ENCODE peak calls at places on chromosomes 7 and 10, in seven cellular contexts. Z is neuronal stem cell, L is NT2/D1, T is SK-N-SH, D is HCT116, U is IMR-90, F is neural progenitor cell. I is an unnamed sample.

GRCh38 chr10:124007773-124008145 is 85.6 kb downstream of the CHST15 start:
- DNase-seq in Z (no peak), D (no peak), L (no peak), F (no peak), T (no peak), U (no peak), I (no peak)

GRCh38 chr10:78865518-78865835 is 203.3 kb upstream of the ZMIZ1 start:
- DNase-seq in Z (no peak), T (no peak), F (no peak), U (peak; percentile 3), D (no peak), L (no peak), I (no peak)

GRCh38 chr7:1667566-1668485 is 2.3 kb upstream of the ELFN1 start:
- DNase-seq in Z (peak; percentile 69), T (peak; percentile 87), L (no peak), F (peak; percentile 78), D (no peak), U (no peak), I (no peak)

GRCh38 chr10:84076540-84077195 is 62.6 kb upstream of the GHITM start:
- DNase-seq in T (no peak), F (peak; percentile 11), D (no peak), U (peak; percentile 18), L (peak; percentile 18), Z (no peak), I (no peak)

GRCh38 chr7:121211253-121211652 is 117.5 kb upstream of the WNT16 start:
- DNase-seq in D (no peak), F (no peak), T (no peak), Z (no peak), L (no peak), U (no peak), I (no peak)

GRCh38 chr7:32301427-32301826 is 188.8 kb downstream of the LSM5 start:
- DNase-seq in Z (no peak), F (no peak), T (no peak), D (no peak), L (no peak), U (no peak), I (no peak)

GRCh38 chr7:4025211-4025610 is 656.9 kb upstream of the FOXK1 start:
- DNase-seq in D (no peak), U (no peak), F (no peak), L (no peak), Z (no peak), T (no peak), I (no peak)

GRCh38 chr7:148575640-148576411 is 14.7 kb upstream of the C7orf33 start:
- DNase-seq in Z (peak; percentile 56), D (peak; percentile 22), L (peak; percentile 30), T (peak; percentile 75), F (peak; percentile 69), U (peak; percentile 41), I (peak; percentile 71)

GRCh38 chr7:1663243-1663642 is 6.8 kb upstream of the ELFN1 start:
- DNase-seq in U (no peak), Z (no peak), T (peak; percentile 43), F (no peak), D (no peak), L (no peak), I (no peak)

GRCh38 chr7:151865070-151865670 is 11.7 kb downstream of the PRKAG2 start:
- DNase-seq in F (no peak), L (no peak), U (no peak), D (no peak), Z (no peak), T (no peak), I (no peak)

GRCh38 chr10:86250399-86250798 is 116.2 kb downstream of the GRID1 start:
- DNase-seq in Z (no peak), F (no peak), T (peak; percentile 4), U (no peak), L (no peak), D (no peak), I (no peak)

GRCh38 chr7:32905175-32905662 is 13.7 kb upstream of the KBTBD2 start:
- DNase-seq in Z (peak; percentile 52), U (peak; percentile 66), D (peak; percentile 42), L (peak; percentile 84), F (peak; percentile 73), T (peak; percentile 83), I (no peak)

GRCh38 chr7:34096135-34096775 is 190.9 kb downstream of the BMPER start:
- DNase-seq in Z (no peak), T (no peak), L (no peak), U (peak; percentile 93), F (no peak), D (no peak), I (peak; percentile 6)

GRCh38 chr7:30465342-30466170 is 13.0 kb downstream of the NOD1 start:
- DNase-seq in F (no peak), D (no peak), L (no peak), U (peak; percentile 48), Z (no peak), T (no peak), I (no peak)

GRCh38 chr10:132481690-132482089 is 55.9 kb upstream of the INPP5A start:
- DNase-seq in T (no peak), F (no peak), Z (no peak), U (no peak), L (no peak), D (no peak), I (no peak)

GRCh38 chr10:61475449-61475873 is 22.3 kb upstream of the TMEM26 start:
- DNase-seq in Z (no peak), U (peak; percentile 66), F (no peak), L (no peak), T (no peak), D (no peak), I (peak; percentile 98)

GRCh38 chr7:112120818-112121217 is 85.4 kb downstream of the DOCK4 start:
- DNase-seq in T (no peak), Z (no peak), L (no peak), F (no peak), D (no peak), U (no peak), I (no peak)

GRCh38 chr7:92843034-92843760 is 6.8 kb upstream of the CDK6 start:
- DNase-seq in F (no peak), Z (no peak), T (no peak), L (no peak), D (no peak), U (peak; percentile 62), I (no peak)

GRCh38 chr10:102401735-102402511 is 6.4 kb downstream of the NFKB2 start:
- DNase-seq in Z (no peak), T (no peak), F (no peak), D (no peak), U (peak; percentile 50), L (no peak), I (peak; percentile 80)

GRCh38 chr10:113960617-113961260 is 82.9 kb upstream of the ADRB1 start:
- DNase-seq in T (no peak), F (peak; percentile 26), U (no peak), Z (peak; percentile 9), L (peak; percentile 18), D (no peak), I (peak; percentile 2)

GRCh38 chr10:1162481-1163203 is 106.5 kb downstream of the WDR37 start:
- DNase-seq in D (no peak), Z (no peak), L (no peak), T (no peak), U (no peak), F (no peak), I (no peak)
- H3K9ac ChIP-seq in D (no peak overlapping the region), Z (peak overlapping the region; percentile 31), L (no peak overlapping the region), T (no peak overlapping the region), U (no peak overlapping the region), F (no peak overlapping the region), I (no peak overlapping the region)

DNA sequence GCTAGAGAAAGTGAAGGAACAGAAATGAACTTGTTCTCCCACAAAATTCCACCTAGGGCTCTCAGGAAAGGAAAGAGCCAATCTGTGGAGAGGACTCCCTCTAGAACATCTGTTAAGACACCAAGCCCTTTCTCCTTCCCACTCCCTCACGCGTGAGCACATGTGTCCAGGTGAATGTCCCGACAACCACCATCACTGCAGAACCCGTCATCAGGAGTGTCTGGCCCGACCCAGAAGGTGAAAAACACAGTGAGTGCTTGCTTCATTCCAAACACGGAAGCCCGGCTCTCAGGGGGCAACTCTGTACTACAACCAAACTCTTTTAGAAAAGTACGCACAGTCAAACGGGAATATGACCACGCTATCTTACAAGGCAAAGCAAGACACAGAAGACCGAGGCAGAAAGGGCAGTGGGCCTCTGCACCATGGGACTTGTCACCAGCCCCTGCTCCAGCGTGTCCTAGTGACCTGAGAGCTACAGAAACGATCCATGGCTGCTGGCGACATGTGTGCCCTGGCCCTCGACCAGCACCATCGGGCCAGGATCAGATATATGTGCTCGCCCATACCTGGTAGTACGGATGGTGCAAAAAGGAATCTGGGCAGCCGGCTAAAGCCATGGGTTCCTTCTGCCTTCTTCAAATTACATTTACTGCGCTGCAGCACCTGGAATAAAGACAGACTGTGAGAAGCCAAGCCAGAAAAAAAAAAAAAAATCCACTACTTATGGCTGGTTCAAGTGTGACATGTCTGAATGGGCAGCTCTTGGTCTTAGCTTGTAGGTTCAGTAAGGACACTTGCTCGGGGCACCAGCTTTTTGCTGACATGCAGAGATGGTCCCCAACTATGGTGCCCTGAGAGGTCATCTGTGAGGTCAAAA is 50.8 kb downstream of the GRB10 start:
- DNase-seq in L (no peak), Z (no peak), D (no peak), T (no peak), F (no peak), U (no peak), I (no peak)
- H3K9ac ChIP-seq in L (no peak overlapping the region), Z (no peak overlapping the region), D (no peak overlapping the region), T (no peak overlapping the region), F (no peak overlapping the region), U (no peak overlapping the region), I (no peak overlapping the region)

GRCh38 chr7:50792342-50793114 is 9.8 kb upstream of the GRB10 start:
- DNase-seq in F (peak; percentile 61), T (peak; percentile 58), D (no peak), U (peak; percentile 58), Z (no peak), L (no peak), I (peak; percentile 36)

GRCh38 chr7:50793115-50793946 is 10.6 kb upstream of the GRB10 start:
- DNase-seq in T (peak; percentile 67), D (no peak), F (peak; percentile 82), L (no peak), U (peak; percentile 36), Z (peak; percentile 44), I (peak; percentile 61)

GRCh38 chr7:50791363-50791762 is 8.7 kb upstream of the GRB10 start:
- DNase-seq in L (no peak), U (no peak), F (peak; percentile 21), Z (no peak), T (no peak), D (no peak), I (no peak)

GRCh38 chr7:50793947-50794570 is 11.4 kb upstream of the GRB10 start:
- DNase-seq in Z (no peak), L (no peak), F (no peak), T (no peak), U (no peak), D (no peak), I (no peak)

DNA sequence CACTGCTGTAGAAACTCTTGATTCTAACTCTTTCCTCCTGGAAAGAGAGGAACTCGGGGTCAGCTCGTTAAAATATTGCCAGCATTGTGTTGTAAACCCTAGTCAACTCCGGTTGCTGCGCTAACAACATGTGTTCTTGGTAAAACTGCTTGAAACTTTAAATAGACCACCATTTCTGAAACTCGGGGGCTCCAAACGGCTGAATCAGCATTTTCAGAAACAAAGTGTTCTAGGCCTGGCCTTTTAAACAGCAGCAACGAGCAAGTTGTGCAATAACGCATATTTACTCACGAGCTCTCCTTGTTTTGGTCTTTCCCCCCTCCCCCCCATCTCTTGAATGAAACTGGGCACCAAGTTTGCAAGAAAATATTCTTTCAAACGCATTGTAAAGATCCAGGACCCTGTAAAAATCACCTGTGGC is 9.2 kb upstream of the GRB10 start:
- DNase-seq in F (peak; percentile 9), T (no peak), Z (no peak), D (no peak), U (peak; percentile 38), L (no peak), I (peak; percentile 23)
- H3K9ac ChIP-seq in F (no peak overlapping the region), T (peak overlapping the region; percentile 80), Z (no peak overlapping the region), D (peak overlapping the region; percentile 36), U (peak overlapping the region; percentile 92), L (peak overlapping the region; percentile 83), I (peak overlapping the region; percentile 79)

GRCh38 chr10:72001026-72001380 is 36.8 kb downstream of the CHST3 start:
- DNase-seq in L (no peak), F (no peak), Z (no peak), U (no peak), T (peak; percentile 54), D (no peak), I (no peak)
- H3K9ac ChIP-seq in L (no peak overlapping the region), F (no peak overlapping the region), Z (no peak overlapping the region), U (no peak overlapping the region), T (no peak overlapping the region), D (no peak overlapping the region), I (no peak overlapping the region)

I was measured in PC-3.